ENCODE peak calls at places on chromosome 13, in five cellular contexts. L is GM12891, M is HepG2, I is GM12878, U is SK-N-SH. E is an unnamed sample.

GRCh38 chr13:22049384-22049783 is 378.5 kb downstream of the FGF9 start:
- DNase-seq in I (no peak), L (no peak), U (no peak), M (no peak), E (no peak)

GRCh38 chr13:69194130-69194529 is 913.5 kb upstream of the ATXN8OS start:
- DNase-seq in U (no peak), I (no peak), M (no peak), L (no peak), E (no peak)

GRCh38 chr13:85265296-85265695 is 533.9 kb downstream of the SLITRK6 start:
- DNase-seq in M (no peak), I (no peak), L (no peak), U (no peak), E (no peak)

GRCh38 chr13:84230568-84230967 is 348.3 kb upstream of the SLITRK1 start:
- DNase-seq in U (no peak), L (no peak), I (no peak), M (no peak), E (no peak)

GRCh38 chr13:74132152-74132767 is 1.9 kb downstream of the KLF12 start:
- DNase-seq in M (peak), U (no peak), L (no peak), I (no peak), E (no peak)

GRCh38 chr13:109157275-109157674 is 527.9 kb downstream of the MYO16 start:
- DNase-seq in U (no peak), M (no peak), L (no peak), I (no peak), E (no peak)

GRCh38 chr13:107348931-107349330 is 781.0 kb upstream of the ARGLU1 start:
- DNase-seq in U (peak), L (no peak), I (no peak), M (no peak), E (no peak)

GRCh38 chr13:74966814-74967213 is 515.2 kb downstream of the TBC1D4 start:
- DNase-seq in I (no peak), U (peak), L (no peak), M (no peak), E (no peak)

GRCh38 chr13:44719857-44720671 is 143.9 kb upstream of the TSC22D1 start:
- DNase-seq in M (no peak), I (no peak), L (no peak), U (no peak), E (no peak)

GRCh38 chr13:55266644-55267043 is 1874.1 kb upstream of the PRR20A start:
- DNase-seq in U (no peak), M (no peak), L (no peak), I (no peak), E (no peak)

GRCh38 chr13:80134360-80134759 is 206.6 kb downstream of the SPRY2 start:
- DNase-seq in L (no peak), I (no peak), U (no peak), M (no peak), E (no peak)

GRCh38 chr13:113547248-113547971 is 37.1 kb upstream of the TFDP1 start:
- DNase-seq in L (no peak), I (no peak), M (no peak), U (no peak), E (no peak)

GRCh38 chr13:26529441-26529840 is 28.0 kb upstream of the WASF3 start:
- DNase-seq in U (no peak), M (peak), L (no peak), I (no peak), E (no peak)

GRCh38 chr13:45718992-45719391 is 16.9 kb downstream of the CBY2 start:
- DNase-seq in L (no peak), M (no peak), I (no peak), U (no peak), E (no peak)

GRCh38 chr13:37074703-37075102 is 15.2 kb upstream of the SUPT20H start:
- DNase-seq in U (peak), L (no peak), I (no peak), M (no peak), E (no peak)

GRCh38 chr13:50025446-50025845 is 10.2 kb downstream of the KCNRG start:
- DNase-seq in U (no peak), M (no peak), I (no peak), L (no peak), E (no peak)
- TF ChIP-seq TAF1 in U (no peak), M (no peak), I (no peak), L (no peak), E (no peak)

DNA sequence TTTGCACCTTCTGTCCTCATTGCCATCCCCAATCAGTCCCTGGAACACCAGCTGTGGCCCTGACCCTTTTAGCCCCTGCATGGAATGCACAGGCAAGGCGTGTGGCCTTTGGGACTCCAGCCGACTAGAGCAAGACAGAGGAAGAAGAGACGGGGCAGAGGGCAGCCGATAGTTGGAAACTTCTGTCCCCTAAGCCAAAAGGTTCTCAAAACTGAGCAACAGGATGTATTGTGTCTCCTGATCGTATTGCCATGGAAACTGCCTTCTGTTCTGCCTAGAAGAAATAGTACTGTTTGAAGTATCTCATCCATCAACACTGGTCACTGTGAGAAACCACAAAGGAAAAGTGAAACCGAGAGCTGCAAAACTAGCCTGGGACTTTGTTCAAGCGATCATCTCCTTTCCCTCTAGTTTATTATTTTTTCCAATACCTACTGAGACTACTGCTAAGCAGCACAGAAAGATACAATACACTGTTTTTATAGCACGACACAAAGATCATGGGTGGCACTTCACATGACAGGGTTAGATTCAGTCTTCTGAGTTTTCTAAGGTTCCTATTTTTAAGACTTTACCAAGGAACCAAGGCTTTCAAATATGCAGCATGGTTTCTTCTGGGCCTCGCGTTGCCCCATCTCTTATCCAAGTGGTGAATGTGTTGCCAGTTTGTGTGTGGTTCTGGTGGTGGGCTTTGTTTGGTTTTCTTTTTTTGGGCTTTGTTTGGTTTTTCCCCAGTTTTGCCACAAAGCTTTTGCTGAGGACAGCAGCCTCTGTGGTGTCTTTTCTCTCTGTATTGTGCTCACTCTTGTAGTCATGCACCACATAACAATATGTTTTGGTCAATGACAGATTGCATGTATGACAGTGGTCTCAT is 49.3 kb upstream of the GPR183 start:
- DNase-seq in M (no peak), L (peak), I (peak), U (no peak), E (peak)
- TF ChIP-seq POLR2AphosphoS5 in M (no peak), L (no peak), I (no peak), U (no peak), E (peak)

GRCh38 chr13:29204651-29205050 is 384.5 kb downstream of the MTUS2 start:
- DNase-seq in U (no peak), M (no peak), I (no peak), L (no peak), E (no peak)
- TF ChIP-seq TAF1 in U (no peak), M (no peak), I (no peak), L (no peak), E (no peak)

DNA sequence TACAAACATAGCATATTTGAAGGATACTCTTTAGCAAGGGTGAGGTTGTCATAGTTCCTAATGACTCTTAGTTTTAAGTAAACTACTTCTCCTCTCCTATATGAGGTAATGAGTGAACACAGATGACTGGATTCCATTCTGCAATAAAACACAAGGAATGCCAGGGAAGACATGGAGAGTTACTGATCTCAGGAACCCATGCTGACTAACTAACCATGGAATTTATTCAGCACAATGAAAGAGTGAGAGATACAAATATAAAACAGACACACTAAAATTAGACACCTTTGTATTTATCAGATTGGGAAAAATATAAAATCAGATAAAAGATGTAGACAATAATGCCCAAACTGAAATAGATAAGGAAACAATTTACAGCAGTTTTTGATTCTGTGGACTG is 1525.9 kb upstream of the SLC10A2 start:
- DNase-seq in U (no peak), M (no peak), L (no peak), I (no peak), E (no peak)
- TF ChIP-seq POLR2AphosphoS5 in U (no peak), M (no peak), L (no peak), I (no peak), E (no peak)

E was measured in GM12892.